ENCODE peak calls at places on chromosomes 16 and 17, in seven cellular contexts. Q, B, K, X, P, L and U are unnamed samples.

GRCh38 chr17:75087558-75088453 is at the start of gene SLC16A5:
- DNase-seq in P (peak; percentile 60), Q (no peak), L (peak; percentile 81), B (peak; percentile 91), K (no peak), X (peak; percentile 71), U (peak; percentile 93)

GRCh38 chr17:19286751-19287341 is 49.7 kb downstream of the EPN2 start:
- DNase-seq in X (no peak), K (no peak), Q (no peak), L (no peak), P (no peak), B (no peak), U (no peak)

GRCh38 chr17:82302991-82303943 is 14.1 kb downstream of the CD7 start:
- DNase-seq in P (no peak), X (no peak), Q (no peak), K (no peak), B (no peak), L (no peak), U (no peak)

GRCh38 chr17:83149761-83150251 is 70.4 kb downstream of the METRNL start:
- DNase-seq in X (no peak), Q (no peak), L (no peak), P (no peak), K (no peak), B (no peak), U (no peak)

GRCh38 chr17:1491406-1492248 is 859 bp downstream of the MYO1C start:
- DNase-seq in P (peak; percentile 74), L (peak; percentile 39), Q (no peak), X (peak; percentile 9), K (peak; percentile 35), B (peak; percentile 79), U (no peak)

GRCh38 chr17:48351916-48352332 is 78.1 kb downstream of the SKAP1 start:
- DNase-seq in B (no peak), L (peak; percentile 38), K (no peak), Q (peak; percentile 15), P (peak; percentile 38), X (peak; percentile 80), U (peak; percentile 30)

GRCh38 chr17:80377798-80378197 is 37.2 kb upstream of the ENDOV start:
- DNase-seq in B (no peak), P (no peak), X (no peak), Q (no peak), K (no peak), L (no peak), U (no peak)

GRCh38 chr16:72404299-72404698 is 232.3 kb upstream of the PMFBP1 start:
- DNase-seq in P (no peak), X (no peak), L (peak; percentile 6), B (no peak), K (no peak), Q (no peak), U (no peak)

GRCh38 chr17:31534223-31534888 is 142.9 kb downstream of the RAB11FIP4 start:
- DNase-seq in X (no peak), L (peak; percentile 39), K (no peak), Q (no peak), B (no peak), P (no peak), U (no peak)

GRCh38 chr17:6712854-6713129 is 377 bp downstream of the SLC13A5 start:
- DNase-seq in P (no peak), L (no peak), K (no peak), Q (no peak), B (no peak), X (no peak), U (no peak)

GRCh38 chr16:79543219-79543618 is 57.3 kb downstream of the MAF start:
- DNase-seq in B (no peak), K (no peak), Q (no peak), P (no peak), L (no peak), X (no peak), U (no peak)

GRCh38 chr16:11675561-11676511 is 7.6 kb downstream of the SNN start:
- DNase-seq in K (no peak), Q (no peak), P (no peak), X (peak; percentile 65), L (no peak), B (peak; percentile 44), U (no peak)

GRCh38 chr17:17685775-17686291 is 4.6 kb downstream of the RAI1 start:
- DNase-seq in P (no peak), K (no peak), L (peak; percentile 85), X (no peak), Q (no peak), B (no peak), U (no peak)

GRCh38 chr16:84284168-84284722 is 10.4 kb upstream of the WFDC1 start:
- DNase-seq in P (no peak), L (peak; percentile 8), K (no peak), B (peak; percentile 69), X (peak; percentile 3), Q (peak; percentile 35), U (no peak)

GRCh38 chr16:47884131-47884725 is 271.6 kb downstream of the ABCC12 start:
- DNase-seq in B (no peak), Q (no peak), X (no peak), K (no peak), P (no peak), L (no peak), U (no peak)

GRCh38 chr17:74780443-74781238 is 4.5 kb upstream of the NAT9 start:
- DNase-seq in B (no peak), X (peak; percentile 5), L (peak; percentile 25), K (peak; percentile 81), Q (peak; percentile 47), P (peak; percentile 62), U (peak; percentile 91)

GRCh38 chr16:87949071-87949744 is 2.0 kb upstream of the BANP start:
- DNase-seq in P (no peak), K (no peak), L (no peak), B (no peak), X (peak; percentile 17), Q (no peak), U (no peak)

GRCh38 chr16:55426865-55427484 is 52.0 kb upstream of the MMP2 start:
- DNase-seq in B (no peak), Q (no peak), P (no peak), X (no peak), L (no peak), K (no peak), U (no peak)